ENCODE peak calls at places on chromosomes 5 and 9, in four cellular contexts. One of them, this sample, is unnamed.

GRCh38 chr9:7273575-7273974 is 515.8 kb downstream of the KDM4C start:
- DNase-seq in K562: no peak
- DNase-seq in WTC11: no peak
- DNase-seq in HepG2: no peak
- DNase-seq in this sample: peak

GRCh38 chr5:143492783-143493182 is 89.3 kb upstream of the NR3C1 start:
- DNase-seq in K562: no peak
- DNase-seq in WTC11: no peak
- DNase-seq in HepG2: no peak
- DNase-seq in this sample: no peak

GRCh38 chr9:12760758-12761157 is 14.1 kb upstream of the LURAP1L start:
- DNase-seq in K562: no peak
- DNase-seq in WTC11: no peak
- DNase-seq in HepG2: no peak
- DNase-seq in this sample: no peak

GRCh38 chr5:151257731-151258715 is 5.0 kb downstream of the GM2A start:
- DNase-seq in K562: no peak
- DNase-seq in WTC11: no peak
- DNase-seq in HepG2: no peak
- DNase-seq in this sample: no peak

GRCh38 chr5:131757830-131758519 is 38.8 kb downstream of the FNIP1 start:
- DNase-seq in K562: no peak
- DNase-seq in WTC11: no peak
- DNase-seq in HepG2: no peak
- DNase-seq in this sample: no peak

GRCh38 chr9:136974834-136975535 is 2.3 kb upstream of the PTGDS start:
- DNase-seq in K562: no peak
- DNase-seq in WTC11: no peak
- DNase-seq in HepG2: no peak
- DNase-seq in this sample: no peak

GRCh38 chr5:73626814-73627313 is 868 bp downstream of the ARHGEF28 start:
- DNase-seq in K562: no peak
- DNase-seq in WTC11: no peak
- DNase-seq in HepG2: no peak
- DNase-seq in this sample: no peak

GRCh38 chr5:146890733-146891440 is 12.3 kb upstream of the PPP2R2B start:
- DNase-seq in K562: no peak
- DNase-seq in WTC11: no peak
- DNase-seq in HepG2: no peak
- DNase-seq in this sample: no peak

GRCh38 chr5:147567917-147568598 is 58.2 kb upstream of the DPYSL3 start:
- DNase-seq in K562: no peak
- DNase-seq in WTC11: peak
- DNase-seq in HepG2: no peak
- DNase-seq in this sample: no peak

GRCh38 chr9:124941689-124942561 is 1.0 kb upstream of the GOLGA1 start:
- DNase-seq in K562: no peak
- DNase-seq in WTC11: peak
- DNase-seq in HepG2: peak
- DNase-seq in this sample: peak

GRCh38 chr5:66891184-66891925 is 295.2 kb downstream of the MAST4 start:
- DNase-seq in K562: no peak
- DNase-seq in WTC11: no peak
- DNase-seq in HepG2: no peak
- DNase-seq in this sample: no peak

GRCh38 chr5:65762234-65762633 is 40.2 kb downstream of the NLN start:
- DNase-seq in K562: no peak
- DNase-seq in WTC11: no peak
- DNase-seq in HepG2: no peak
- DNase-seq in this sample: no peak

GRCh38 chr5:157994906-157995519 is 136.1 kb upstream of the CLINT1 start:
- DNase-seq in K562: peak
- DNase-seq in WTC11: peak
- DNase-seq in HepG2: peak
- DNase-seq in this sample: peak

GRCh38 chr9:123438821-123439220 is 82.8 kb downstream of the CRB2 start:
- DNase-seq in K562: no peak
- DNase-seq in WTC11: peak
- DNase-seq in HepG2: peak
- DNase-seq in this sample: no peak

GRCh38 chr9:136309101-136309801 is 5.4 kb upstream of the CCDC187 start:
- DNase-seq in K562: no peak
- DNase-seq in WTC11: no peak
- DNase-seq in HepG2: no peak
- DNase-seq in this sample: no peak

GRCh38 chr5:72018158-72018803 is 89.0 kb upstream of the MAP1B start:
- DNase-seq in K562: peak
- DNase-seq in WTC11: peak
- DNase-seq in HepG2: peak
- DNase-seq in this sample: peak

GRCh38 chr9:131735238-131736181 is 4.4 kb downstream of the RAPGEF1 start:
- DNase-seq in K562: no peak
- DNase-seq in WTC11: no peak
- DNase-seq in HepG2: peak
- DNase-seq in this sample: no peak

GRCh38 chr5:111454198-111454606 is 58.1 kb downstream of the STARD4 start:
- DNase-seq in K562: no peak
- DNase-seq in WTC11: no peak
- DNase-seq in HepG2: no peak
- DNase-seq in this sample: no peak

GRCh38 chr9:31588010-31588409 is 796.4 kb upstream of the ACO1 start:
- DNase-seq in K562: no peak
- DNase-seq in WTC11: no peak
- DNase-seq in HepG2: no peak
- DNase-seq in this sample: no peak

GRCh38 chr9:84397822-84398221 is 57.3 kb upstream of the SLC28A3 start:
- DNase-seq in K562: no peak
- DNase-seq in WTC11: no peak
- DNase-seq in HepG2: no peak
- DNase-seq in this sample: no peak

GRCh38 chr5:78594946-78595921 is 53.3 kb downstream of the LHFPL2 start:
- DNase-seq in K562: peak
- DNase-seq in WTC11: no peak
- DNase-seq in HepG2: peak
- DNase-seq in this sample: no peak

GRCh38 chr9:136004712-136005111 is 43.5 kb upstream of the UBAC1 start:
- DNase-seq in K562: peak
- DNase-seq in WTC11: peak
- DNase-seq in HepG2: no peak
- DNase-seq in this sample: no peak

GRCh38 chr9:134206317-134207300 is 42.2 kb upstream of the RNU6ATAC start:
- DNase-seq in K562: no peak
- DNase-seq in WTC11: no peak
- DNase-seq in HepG2: no peak
- DNase-seq in this sample: no peak

GRCh38 chr5:133552925-133553525 is 59.3 kb downstream of the FSTL4 start:
- DNase-seq in K562: peak
- DNase-seq in WTC11: peak
- DNase-seq in HepG2: peak
- DNase-seq in this sample: peak

GRCh38 chr5:171630047-171630669 is 155.5 kb upstream of the SMIM23 start:
- DNase-seq in K562: peak
- DNase-seq in WTC11: peak
- DNase-seq in HepG2: no peak
- DNase-seq in this sample: peak

GRCh38 chr5:162488077-162488476 is 420.5 kb downstream of the GABRG2 start:
- DNase-seq in K562: no peak
- DNase-seq in WTC11: no peak
- DNase-seq in HepG2: no peak
- DNase-seq in this sample: no peak

GRCh38 chr5:57780306-57780958 is 297.8 kb upstream of the ACTBL2 start:
- DNase-seq in K562: no peak
- DNase-seq in WTC11: no peak
- DNase-seq in HepG2: no peak
- DNase-seq in this sample: no peak

GRCh38 chr5:96093890-96094381 is 132.3 kb upstream of the ELL2 start:
- DNase-seq in K562: no peak
- DNase-seq in WTC11: no peak
- DNase-seq in HepG2: peak
- DNase-seq in this sample: no peak

GRCh38 chr5:6391151-6391550 is 12.8 kb upstream of the MED10 start:
- DNase-seq in K562: no peak
- DNase-seq in WTC11: no peak
- DNase-seq in HepG2: no peak
- DNase-seq in this sample: no peak

GRCh38 chr5:17189381-17190036 is 27.9 kb upstream of the BASP1 start:
- DNase-seq in K562: peak
- DNase-seq in WTC11: peak
- DNase-seq in HepG2: peak
- DNase-seq in this sample: peak

GRCh38 chr5:132768485-132768868 is 8.6 kb downstream of the SEPTIN8 start:
- DNase-seq in K562: no peak
- DNase-seq in WTC11: no peak
- DNase-seq in HepG2: no peak
- DNase-seq in this sample: no peak

GRCh38 chr5:161471551-161471950 is 75.0 kb downstream of the GABRB2 start:
- DNase-seq in K562: no peak
- DNase-seq in WTC11: no peak
- DNase-seq in HepG2: no peak
- DNase-seq in this sample: no peak

GRCh38 chr5:110309222-110309621 is 417.2 kb downstream of the TMEM232 start:
- DNase-seq in K562: no peak
- DNase-seq in WTC11: no peak
- DNase-seq in HepG2: no peak
- DNase-seq in this sample: no peak

GRCh38 chr9:92807031-92807756 is 42.6 kb upstream of the BICD2 start:
- DNase-seq in K562: no peak
- DNase-seq in WTC11: no peak
- DNase-seq in HepG2: no peak
- DNase-seq in this sample: no peak

GRCh38 chr5:150272531-150272930 is 17.0 kb downstream of the CAMK2A start:
- DNase-seq in K562: peak
- DNase-seq in WTC11: peak
- DNase-seq in HepG2: peak
- DNase-seq in this sample: peak

GRCh38 chr5:5278815-5279381 is 138.8 kb downstream of the ADAMTS16 start:
- DNase-seq in K562: no peak
- DNase-seq in WTC11: no peak
- DNase-seq in HepG2: no peak
- DNase-seq in this sample: no peak

GRCh38 chr9:126498331-126498730 is 115.4 kb upstream of the LMX1B start:
- DNase-seq in K562: no peak
- DNase-seq in WTC11: no peak
- DNase-seq in HepG2: no peak
- DNase-seq in this sample: no peak

GRCh38 chr9:108272350-108272899 is 583.4 kb downstream of the ACTL7B start:
- DNase-seq in K562: peak
- DNase-seq in WTC11: peak
- DNase-seq in HepG2: peak
- DNase-seq in this sample: peak

GRCh38 chr9:93087971-93088655 is 7.9 kb upstream of the CARD19 start:
- DNase-seq in K562: no peak
- DNase-seq in WTC11: no peak
- DNase-seq in HepG2: no peak
- DNase-seq in this sample: no peak

GRCh38 chr5:1008451-1009358 is at the start of gene NKD2:
- DNase-seq in K562: peak
- DNase-seq in WTC11: peak
- DNase-seq in HepG2: no peak
- DNase-seq in this sample: peak
- TF ChIP-seq ELF4 in K562: no peak
- TF ChIP-seq ELF4 in WTC11: no peak
- TF ChIP-seq ELF4 in HepG2: no peak
- TF ChIP-seq ELF4 in this sample: no peak

DNA sequence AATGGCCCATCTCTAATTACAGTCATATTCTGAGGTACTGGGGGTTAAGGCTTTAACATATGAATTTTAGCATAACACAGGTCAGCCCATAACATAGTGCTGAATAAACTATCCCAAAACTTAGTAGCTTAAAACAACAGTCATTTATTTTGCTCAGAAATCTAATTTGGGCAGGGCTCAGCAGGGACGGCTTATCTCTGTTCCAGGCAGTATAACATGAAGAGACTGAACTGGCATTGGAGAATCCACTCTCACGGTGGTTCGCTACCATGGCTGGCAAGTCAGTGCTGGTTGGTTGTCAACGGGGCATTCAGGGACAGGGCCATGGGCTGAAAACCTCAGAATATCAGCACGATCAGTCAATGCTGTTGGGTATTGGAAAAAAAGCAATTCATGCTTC is 520.8 kb upstream of the DAP start:
- DNase-seq in K562: no peak
- DNase-seq in WTC11: no peak
- DNase-seq in HepG2: no peak
- DNase-seq in this sample: no peak
- TF ChIP-seq ELF4 in K562: no peak
- TF ChIP-seq ELF4 in WTC11: no peak
- TF ChIP-seq ELF4 in HepG2: no peak
- TF ChIP-seq ELF4 in this sample: no peak

DNA sequence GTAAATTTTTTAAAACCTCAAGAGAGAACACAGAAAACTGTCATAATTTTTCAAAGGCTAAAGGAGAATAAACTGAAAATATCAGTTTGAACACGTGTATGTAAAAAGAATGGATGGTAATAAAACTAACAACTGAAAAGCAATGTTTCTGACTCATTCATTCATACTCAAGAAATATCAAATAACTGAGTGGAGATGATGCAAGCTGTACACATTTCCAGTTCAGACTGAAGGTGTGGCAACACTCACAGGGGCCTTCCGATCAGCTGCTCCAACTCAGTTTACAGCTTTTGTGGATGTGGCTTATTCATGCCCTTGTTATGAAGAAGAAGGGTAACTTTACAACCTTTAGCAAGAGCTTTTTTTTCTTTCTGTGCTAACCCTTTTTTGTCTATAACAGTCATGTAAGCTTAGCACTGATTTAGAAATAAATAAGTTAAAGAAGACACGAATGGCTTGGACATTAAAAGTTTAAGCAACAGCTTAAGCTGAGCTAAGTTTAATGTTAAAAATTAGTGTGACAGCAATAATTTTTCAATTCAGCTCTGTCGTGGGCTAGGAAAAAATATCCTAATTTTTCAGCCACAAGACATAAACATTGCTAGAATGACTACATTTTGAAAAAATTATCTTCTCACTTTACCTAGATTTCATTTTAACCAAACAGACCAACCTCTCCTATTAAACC is 453.5 kb downstream of the RAB3C start:
- DNase-seq in K562: no peak
- DNase-seq in WTC11: no peak
- DNase-seq in HepG2: no peak
- DNase-seq in this sample: no peak
- TF ChIP-seq ELF4 in K562: no peak
- TF ChIP-seq ELF4 in WTC11: no peak
- TF ChIP-seq ELF4 in HepG2: no peak
- TF ChIP-seq ELF4 in this sample: no peak

DNA sequence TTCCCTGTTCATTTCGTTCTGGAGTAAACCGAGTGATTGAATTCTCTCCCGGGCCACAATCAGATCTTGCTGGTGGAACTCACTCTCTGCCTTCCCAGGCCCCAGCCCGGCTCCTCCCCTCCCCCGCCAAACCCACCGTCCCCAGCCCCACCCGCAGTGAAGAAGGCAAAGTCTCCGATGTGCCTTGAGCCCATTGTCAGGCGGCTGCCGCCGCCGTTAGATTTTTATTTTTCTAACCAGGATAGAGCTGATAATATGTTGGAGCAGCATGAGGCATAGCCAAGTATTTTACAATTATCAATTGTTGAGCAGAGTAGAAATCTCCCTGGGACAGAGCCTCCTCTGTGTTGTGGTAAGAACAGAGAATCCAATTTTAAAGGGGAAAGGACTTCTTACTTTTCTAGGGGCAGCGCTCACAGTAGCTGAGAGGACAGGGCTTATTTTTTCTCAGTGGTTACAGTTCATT is 1.2 kb downstream of the PSAT1 start:
- DNase-seq in K562: peak
- DNase-seq in WTC11: peak
- DNase-seq in HepG2: peak
- DNase-seq in this sample: peak
- TF ChIP-seq ELF4 in K562: no peak
- TF ChIP-seq ELF4 in WTC11: no peak
- TF ChIP-seq ELF4 in HepG2: no peak
- TF ChIP-seq ELF4 in this sample: no peak

This sample was measured in HEK293T.